ENCODE peak calls at places on chromosomes 3 and 15, in nine cellular contexts. R is heart left ventricle; B is cardiac muscle cell; Q is colonic mucosa; X is mesendoderm; V is CD8-positive, alpha-beta memory T cell; O is sigmoid colon; J is heart right ventricle; N is GM23248. W is an unnamed sample. For H3K4me1, the result is how much of the 10 kb centered on the place peaks cover.

GRCh38 chr15:65385868-65386253 is 8.1 kb upstream of the IGDCC3 start:
- DNase-seq in X (no peak), Q (no peak), B (no peak), J (peak), R (peak), N (peak), V (no peak), O (peak), W (peak)

GRCh38 chr3:82012775-82013174 is 251.3 kb upstream of the GBE1 start:
- DNase-seq in Q (no peak), X (no peak), R (no peak), B (no peak), V (no peak), N (peak), O (no peak), J (no peak), W (no peak)

GRCh38 chr3:122578110-122578740 is 775 bp downstream of the PARP15 start:
- DNase-seq in N (peak), R (no peak), X (no peak), J (no peak), V (no peak), O (no peak), Q (no peak), B (no peak), W (no peak)

GRCh38 chr3:189361103-189361835 is 189.5 kb downstream of the TPRG1 start:
- DNase-seq in V (no peak), X (no peak), R (no peak), B (no peak), Q (no peak), N (no peak), O (no peak), J (no peak), W (no peak)

GRCh38 chr3:145952541-145952940 is 208.4 kb downstream of the PLOD2 start:
- DNase-seq in N (peak), B (no peak), Q (no peak), R (no peak), X (no peak), V (no peak), O (no peak), J (no peak), W (no peak)

GRCh38 chr3:59769132-59769531 is 719.3 kb upstream of the CFAP20DC start:
- DNase-seq in V (no peak), O (no peak), N (no peak), J (no peak), X (no peak), B (no peak), Q (no peak), R (no peak), W (no peak)

GRCh38 chr3:150639262-150639661 is 36.1 kb downstream of the SELENOT start:
- DNase-seq in N (peak), X (no peak), B (no peak), V (no peak), Q (no peak), R (no peak), J (no peak), O (no peak), W (no peak)

GRCh38 chr3:155233213-155233612 is 60.3 kb downstream of the STRIT1 start:
- DNase-seq in V (no peak), X (no peak), O (peak), J (no peak), Q (no peak), N (peak), B (peak), R (peak), W (peak)

GRCh38 chr3:192064959-192065358 is 604.0 kb downstream of the PYDC2 start:
- DNase-seq in J (no peak), X (no peak), O (no peak), V (no peak), Q (no peak), N (no peak), B (no peak), R (no peak), W (no peak)

DNA sequence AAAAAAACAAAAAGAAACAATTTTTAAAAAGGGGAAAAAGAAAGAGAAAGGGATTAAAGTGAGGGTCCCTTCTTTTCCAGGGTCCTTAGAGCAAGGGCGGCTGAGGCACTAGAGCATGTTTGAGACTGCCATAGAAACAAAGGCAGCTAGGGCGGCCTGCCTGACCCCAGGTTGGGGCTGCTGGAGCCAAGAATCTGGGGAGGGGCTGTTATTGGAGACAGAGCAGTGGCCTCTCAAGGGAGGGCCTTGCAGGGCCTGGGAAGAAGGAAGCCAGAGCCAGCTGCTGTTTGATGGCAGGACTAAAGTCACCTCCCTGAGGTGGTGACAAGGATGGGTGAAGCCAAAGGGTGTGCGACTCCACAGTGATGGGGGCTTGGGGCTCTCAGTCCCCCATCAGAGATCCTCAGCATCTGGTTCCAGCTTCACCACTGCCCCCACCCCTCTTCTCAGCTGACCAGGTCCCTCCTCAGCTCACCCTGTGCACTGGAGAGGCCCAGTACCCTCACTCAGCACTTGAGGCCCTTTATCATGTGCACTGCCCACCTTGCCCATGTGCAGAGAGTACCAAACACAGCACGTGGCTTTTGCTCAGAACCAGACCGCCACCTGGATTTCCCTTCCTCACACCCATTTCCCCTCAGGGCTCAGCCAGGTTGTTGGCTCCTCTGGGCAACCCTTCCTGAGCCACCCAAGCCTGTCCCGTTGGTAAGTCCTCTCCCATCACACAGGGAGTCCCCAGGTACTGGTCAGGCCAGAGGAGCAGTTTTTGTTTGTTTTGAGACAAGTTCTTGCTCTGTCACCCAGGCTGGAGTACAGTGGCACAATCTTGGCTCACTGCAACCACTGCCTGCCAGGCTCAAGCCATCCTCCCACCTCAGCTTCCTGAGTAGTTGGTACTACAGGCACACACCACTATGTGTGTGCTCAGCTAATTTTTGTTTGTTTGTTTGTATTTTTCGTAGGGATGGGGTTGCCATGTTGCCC is 1.7 kb downstream of the TMEM89 start:
- DNase-seq in R (no peak), O (no peak), Q (no peak), N (no peak), B (no peak), V (no peak), X (no peak), J (no peak), W (no peak)
- H3K27ac ChIP-seq in R (no peak), O (no peak), Q (peak), N (no peak), B (no peak), V (no peak), X (no peak), J (no peak), W (no peak)

GRCh38 chr15:63240136-63240535 is 37.3 kb upstream of the APH1B start:
- DNase-seq in J (no peak), N (no peak), V (no peak), R (no peak), X (no peak), Q (no peak), B (no peak), O (no peak), W (no peak)

GRCh38 chr15:63236272-63236671 is 41.1 kb upstream of the APH1B start:
- DNase-seq in Q (no peak), X (no peak), B (no peak), N (peak), J (no peak), O (no peak), V (no peak), R (no peak), W (no peak)

GRCh38 chr15:63241316-63241715 is 36.1 kb upstream of the APH1B start:
- DNase-seq in J (no peak), B (no peak), Q (no peak), R (no peak), V (no peak), O (no peak), N (no peak), X (no peak), W (no peak)

GRCh38 chr15:63238181-63238580 is 39.2 kb upstream of the APH1B start:
- DNase-seq in B (no peak), X (no peak), N (no peak), O (no peak), Q (no peak), J (no peak), V (no peak), R (no peak), W (no peak)

GRCh38 chr15:63238796-63239195 is 38.6 kb upstream of the APH1B start:
- DNase-seq in N (peak), Q (no peak), R (no peak), X (no peak), J (no peak), B (no peak), O (no peak), V (no peak), W (no peak)
- H3K4me1 ChIP-seq in N (half or more), Q (under half), R (half or more), X (under half), J (under half), B (under half), O (under half), V (under half), W (under half)

DNA sequence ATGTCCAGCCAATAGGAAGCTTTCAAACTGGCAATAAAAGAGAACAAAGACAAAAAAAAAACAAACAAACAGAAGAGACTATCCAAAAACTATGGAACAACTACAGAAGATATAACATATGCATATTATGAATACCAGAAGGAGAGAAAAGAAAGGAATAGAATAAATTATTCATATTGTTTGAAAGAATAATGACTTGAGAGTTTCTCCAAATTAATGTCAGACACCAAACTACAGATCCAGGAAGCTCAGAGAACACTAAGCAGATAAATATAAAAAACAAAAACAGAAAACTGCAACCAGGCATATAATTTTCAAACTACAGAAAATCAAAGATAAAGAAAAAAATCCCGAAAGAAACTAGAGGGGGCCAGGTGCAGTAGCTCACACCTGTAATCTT is 34.1 kb upstream of the AP3B2 start:
- DNase-seq in J (no peak), Q (no peak), O (no peak), V (no peak), N (no peak), X (no peak), R (no peak), B (no peak), W (no peak)
- H3K27ac ChIP-seq in J (no peak), Q (no peak), O (no peak), V (no peak), N (no peak), X (no peak), R (no peak), B (no peak), W (no peak)

DNA sequence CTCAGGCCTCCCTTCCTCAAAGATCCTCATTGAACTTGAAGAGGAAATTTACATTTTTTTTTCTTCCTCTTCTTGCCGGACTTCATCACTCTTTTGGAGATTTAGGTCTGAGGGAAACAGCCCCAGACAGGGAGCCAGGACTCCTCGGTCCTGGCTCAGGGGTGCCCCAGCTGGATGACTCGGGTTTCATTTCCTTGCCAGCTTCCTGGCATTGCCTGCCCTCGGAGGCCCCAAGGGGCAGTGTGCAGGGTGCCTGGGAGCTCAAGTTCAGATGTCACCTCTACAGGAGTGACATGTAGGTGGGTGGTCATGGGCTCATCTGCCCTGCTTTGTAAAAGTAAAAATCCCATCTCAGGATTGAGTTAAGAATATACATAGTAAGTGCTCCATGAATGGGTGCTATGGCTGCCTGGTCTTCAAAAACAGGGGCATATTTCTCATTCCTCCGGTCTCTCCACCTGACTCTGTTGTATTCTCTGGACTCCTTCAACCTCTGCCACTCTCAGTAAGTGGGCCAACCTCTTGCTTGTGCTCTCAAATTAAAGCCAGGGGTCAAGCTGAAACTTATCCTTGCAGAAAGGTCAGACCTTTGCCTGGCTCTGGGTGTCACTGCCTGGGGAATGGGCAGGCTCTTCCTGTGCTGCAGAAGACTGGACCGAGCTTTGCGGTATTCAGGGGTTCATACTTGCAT is 51.8 kb downstream of the SMAD6 start:
- DNase-seq in O (peak), J (no peak), X (no peak), V (no peak), Q (no peak), R (no peak), B (no peak), N (no peak), W (no peak)
- H3K4me1 ChIP-seq in O (under half), J (under half), X (under half), V (under half), Q (under half), R (under half), B (under half), N (half or more), W (under half)

W was measured in uterus.